ENCODE peak calls at places on chromosomes 3 and 15, in five cellular contexts. G is GM23338, Z is adrenal gland, Q is PC-3, S is fibroblast of the aortic adventitia. D is an unnamed sample.

GRCh38 chr15:42239528-42240245 is 31.6 kb upstream of the VPS39 start:
- DNase-seq in G (no peak), Z (no peak), Q (no peak), S (no peak), D (no peak)

GRCh38 chr3:76044601-76045600 is 259.6 kb upstream of the ZNF717 start:
- DNase-seq in G (peak), Z (peak), Q (peak), S (no peak), D (peak)

GRCh38 chr3:37511357-37511970 is 337.1 kb upstream of the LRRFIP2 start:
- DNase-seq in G (no peak), Z (peak), Q (no peak), S (peak), D (no peak)

GRCh38 chr3:42043116-42043796 is 47.9 kb upstream of the TRAK1 start:
- DNase-seq in G (peak), Z (peak), Q (peak), S (peak), D (no peak)

GRCh38 chr3:4800595-4800994 is 178.6 kb upstream of the BHLHE40 start:
- DNase-seq in G (no peak), Z (no peak), Q (no peak), S (no peak), D (no peak)

GRCh38 chr3:113084777-113085176 is 94.0 kb downstream of the GTPBP8 start:
- DNase-seq in G (no peak), Z (peak), Q (peak), S (peak), D (no peak)

GRCh38 chr15:60507596-60508424 is 28.9 kb upstream of the ICE2 start:
- DNase-seq in G (peak), Z (peak), Q (peak), S (peak), D (peak)

GRCh38 chr15:61849446-61849845 is 210.8 kb downstream of the VPS13C start:
- DNase-seq in G (no peak), Z (no peak), Q (no peak), S (no peak), D (no peak)

GRCh38 chr15:91941871-91942270 is 88.4 kb downstream of the SLCO3A1 start:
- DNase-seq in G (no peak), Z (no peak), Q (peak), S (peak), D (no peak)

GRCh38 chr3:102057781-102058421 is 208.6 kb downstream of the NFKBIZ start:
- DNase-seq in G (no peak), Z (no peak), Q (no peak), S (no peak), D (peak)

GRCh38 chr3:126412841-126413692 is 18.4 kb downstream of the CFAP100 start:
- DNase-seq in G (no peak), Z (no peak), Q (no peak), S (no peak), D (no peak)

GRCh38 chr3:126402666-126403302 is 8.1 kb downstream of the CFAP100 start:
- DNase-seq in G (no peak), Z (no peak), Q (no peak), S (no peak), D (no peak)

GRCh38 chr3:126406389-126407296 is 11.9 kb downstream of the CFAP100 start:
- DNase-seq in G (no peak), Z (no peak), Q (no peak), S (no peak), D (no peak)

GRCh38 chr3:126402178-126402577 is 7.5 kb downstream of the CFAP100 start:
- DNase-seq in G (no peak), Z (no peak), Q (no peak), S (no peak), D (no peak)

DNA sequence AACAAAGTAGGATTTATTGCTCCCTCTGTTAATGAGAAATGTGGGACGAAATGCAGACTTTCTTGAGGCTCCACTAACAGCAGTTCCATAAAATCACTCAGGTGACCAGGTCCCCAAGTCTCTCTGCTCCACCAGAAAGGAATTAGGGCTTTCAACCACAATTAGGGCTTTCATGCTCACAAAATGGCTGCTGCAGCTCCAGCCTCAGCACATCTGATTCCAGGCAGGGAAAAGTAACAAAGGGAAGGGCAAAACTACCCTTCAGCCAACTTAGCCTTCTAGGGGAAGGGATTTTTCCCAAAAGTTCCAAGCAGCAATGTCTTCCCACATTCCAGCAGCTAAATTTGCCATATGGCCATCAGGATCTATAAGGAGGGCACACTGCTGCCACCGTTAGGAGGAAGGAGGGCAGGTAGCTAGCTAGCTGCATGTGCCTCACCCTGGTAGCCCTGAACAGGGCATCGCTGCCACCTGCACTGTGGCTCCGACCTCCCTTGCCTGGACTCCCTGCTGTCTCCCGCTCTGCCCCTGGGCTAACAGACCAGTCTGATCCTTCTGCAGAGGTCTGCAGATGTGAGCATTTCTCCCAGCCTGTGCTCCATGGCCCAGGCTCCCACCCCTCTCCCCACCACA is 12.8 kb downstream of the CFAP100 start:
- DNase-seq in G (no peak), Z (no peak), Q (peak), S (no peak), D (no peak)
- TF ChIP-seq CTCF in G (no peak), Z (no peak), Q (peak), S (no peak), D (no peak)

GRCh38 chr3:29695201-29695904 is 414.5 kb downstream of the RBMS3 start:
- DNase-seq in G (no peak), Z (no peak), Q (peak), S (peak), D (no peak)
- H3K4me3 ChIP-seq in G (no peak), Z (no peak), Q (peak), S (no peak), D (no peak)

GRCh38 chr15:49135342-49135857 is 20.0 kb downstream of the COPS2 start:
- DNase-seq in G (no peak), Z (no peak), Q (no peak), S (peak), D (no peak)
- TF ChIP-seq CTCF in G (no peak), Z (no peak), Q (no peak), S (no peak), D (no peak)

DNA sequence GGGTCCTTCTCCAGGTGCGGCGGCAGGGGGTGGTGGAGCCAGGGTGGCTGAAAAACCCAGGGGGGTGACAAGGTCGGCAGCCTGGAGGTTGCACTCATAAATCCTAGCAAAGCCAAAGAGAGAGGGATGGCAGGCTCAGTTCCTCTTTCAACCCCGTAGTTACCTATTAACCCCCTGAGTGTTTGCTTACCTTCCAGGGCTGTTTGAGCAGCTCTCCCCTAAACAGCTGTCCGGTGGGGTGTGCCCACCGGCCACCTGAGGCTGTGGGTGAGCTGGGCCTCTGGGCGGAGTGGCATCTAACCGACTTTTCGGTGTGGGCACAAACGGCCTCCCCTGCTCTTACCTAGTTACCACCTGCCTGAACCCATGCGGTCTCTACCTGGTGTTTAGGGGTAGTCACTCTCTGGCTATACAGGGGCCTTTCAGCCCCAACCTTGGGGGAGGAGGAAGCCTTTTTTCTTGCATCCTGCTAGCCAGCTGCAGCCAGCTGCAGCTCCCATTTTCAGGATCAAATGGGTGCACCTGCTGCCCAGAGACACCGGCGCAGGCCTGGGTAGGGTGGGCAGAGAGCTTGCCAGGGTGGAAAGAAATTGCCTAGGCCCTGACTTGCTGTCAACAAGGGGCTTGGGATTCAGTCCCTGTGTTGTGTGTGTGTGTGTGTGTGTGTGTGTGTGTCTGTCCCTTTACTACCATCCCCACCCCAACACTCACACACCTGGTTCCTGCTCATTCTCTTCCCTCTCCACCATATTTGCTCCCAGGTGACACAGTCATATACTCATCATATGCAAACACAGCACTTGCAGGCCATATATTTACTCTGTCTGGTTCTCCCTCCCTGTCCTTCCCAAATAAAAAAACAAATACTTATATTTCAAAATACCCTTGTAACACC is 3.7 kb downstream of the DLL4 start:
- DNase-seq in G (no peak), Z (no peak), Q (peak), S (no peak), D (no peak)
- H3K4me3 ChIP-seq in G (no peak), Z (no peak), Q (no peak), S (no peak), D (no peak)

DNA sequence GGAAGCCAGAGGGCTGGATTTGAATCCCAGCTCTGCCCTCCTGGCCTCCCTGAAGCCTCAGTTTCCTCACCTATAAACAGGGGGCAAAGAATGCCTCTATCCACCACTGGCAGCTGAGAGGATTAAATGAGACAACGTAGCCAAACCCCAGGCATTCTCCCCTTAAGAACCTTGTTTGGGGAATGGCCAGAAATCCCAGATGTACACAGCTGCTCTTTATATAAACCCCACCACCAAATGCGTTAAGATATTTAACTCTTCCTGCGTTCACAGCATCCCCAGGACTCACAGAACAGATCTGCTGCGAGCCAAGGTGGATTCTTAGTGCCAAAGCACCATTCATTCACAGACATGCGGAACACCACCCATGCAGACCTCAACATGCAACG is 5.3 kb downstream of the TLE3 start:
- DNase-seq in G (no peak), Z (no peak), Q (no peak), S (no peak), D (no peak)
- TF ChIP-seq CTCF in G (no peak), Z (no peak), Q (no peak), S (no peak), D (no peak)

GRCh38 chr15:25785643-25786029 is 77.5 kb downstream of the ATP10A start:
- DNase-seq in G (no peak), Z (no peak), Q (no peak), S (no peak), D (no peak)
- H3K4me3 ChIP-seq in G (no peak), Z (no peak), Q (no peak), S (no peak), D (no peak)

D was measured in GM12865.